ENCODE peak calls at places on chromosomes 2 and 18, in five cellular contexts. K, V, D, G and U are unnamed samples.

GRCh38 chr2:217734999-217735398 is 267.8 kb downstream of the TNS1 start:
- DNase-seq in K (no peak), V (no peak), D (no peak), G (no peak), U (no peak)

GRCh38 chr2:241935314-241935713 is 65.8 kb downstream of the RTP5 start:
- DNase-seq in K (peak), V (no peak), D (no peak), G (no peak), U (no peak)

GRCh38 chr2:174965551-174965950 is 39.6 kb downstream of the CHN1 start:
- DNase-seq in K (no peak), V (no peak), D (no peak), G (no peak), U (no peak)

GRCh38 chr2:222827417-222827816 is 33.4 kb upstream of the ACSL3 start:
- DNase-seq in K (no peak), V (no peak), D (no peak), G (no peak), U (no peak)

GRCh38 chr2:169172076-169172735 is 102.8 kb downstream of the DHRS9 start:
- DNase-seq in K (peak), V (no peak), D (no peak), G (no peak), U (no peak)

GRCh38 chr18:22378672-22379282 is 38.9 kb downstream of the CTAGE1 start:
- DNase-seq in K (peak), V (peak), D (no peak), G (no peak), U (no peak)

GRCh38 chr2:105438104-105438929 is 39.5 kb upstream of the FHL2 start:
- DNase-seq in K (no peak), V (peak), D (no peak), G (no peak), U (no peak)

GRCh38 chr2:12424219-12424618 is 292.5 kb upstream of the TRIB2 start:
- DNase-seq in K (peak), V (no peak), D (no peak), G (no peak), U (no peak)

GRCh38 chr2:63792523-63792922 is 49.2 kb upstream of the UGP2 start:
- DNase-seq in K (peak), V (no peak), D (peak), G (no peak), U (no peak)

GRCh38 chr2:191051825-191052778 is 38.1 kb upstream of the STAT1 start:
- DNase-seq in K (peak), V (no peak), D (no peak), G (no peak), U (no peak)

GRCh38 chr2:18345848-18346247 is 214.6 kb downstream of the RDH14 start:
- DNase-seq in K (peak), V (no peak), D (peak), G (no peak), U (no peak)

GRCh38 chr2:16664052-16664731 is 1.4 kb downstream of the CYRIA start:
- DNase-seq in K (peak), V (peak), D (no peak), G (no peak), U (peak)

GRCh38 chr18:48955528-48956261 is 4.9 kb upstream of the SMAD7 start:
- DNase-seq in K (peak), V (peak), D (peak), G (no peak), U (no peak)

GRCh38 chr18:59478591-59478990 is 119.5 kb upstream of the LMAN1 start:
- DNase-seq in K (no peak), V (no peak), D (no peak), G (no peak), U (no peak)

GRCh38 chr2:180033993-180034894 is 27.1 kb upstream of the CWC22 start:
- DNase-seq in K (no peak), V (no peak), D (peak), G (no peak), U (no peak)

GRCh38 chr2:46305177-46305576 is 8.0 kb downstream of the EPAS1 start:
- DNase-seq in K (no peak), V (no peak), D (no peak), G (no peak), U (no peak)

GRCh38 chr2:84129018-84129417 is 330.1 kb downstream of the SUCLG1 start:
- DNase-seq in K (no peak), V (no peak), D (no peak), G (no peak), U (no peak)

GRCh38 chr18:13437801-13438506 is 219.4 kb downstream of the LDLRAD4 start:
- DNase-seq in K (no peak), V (no peak), D (no peak), G (peak), U (no peak)

GRCh38 chr2:213065583-213066444 is 85.6 kb downstream of the IKZF2 start:
- DNase-seq in K (peak), V (peak), D (no peak), G (no peak), U (no peak)

GRCh38 chr2:150063432-150063889 is 424.0 kb downstream of the RND3 start:
- DNase-seq in K (peak), V (no peak), D (no peak), G (no peak), U (no peak)

GRCh38 chr2:8580316-8581047 is 101.4 kb upstream of the ID2 start:
- DNase-seq in K (no peak), V (no peak), D (no peak), G (no peak), U (no peak)
- H3K4me3 ChIP-seq in K (no peak), V (no peak), D (no peak), G (no peak), U (no peak)

DNA sequence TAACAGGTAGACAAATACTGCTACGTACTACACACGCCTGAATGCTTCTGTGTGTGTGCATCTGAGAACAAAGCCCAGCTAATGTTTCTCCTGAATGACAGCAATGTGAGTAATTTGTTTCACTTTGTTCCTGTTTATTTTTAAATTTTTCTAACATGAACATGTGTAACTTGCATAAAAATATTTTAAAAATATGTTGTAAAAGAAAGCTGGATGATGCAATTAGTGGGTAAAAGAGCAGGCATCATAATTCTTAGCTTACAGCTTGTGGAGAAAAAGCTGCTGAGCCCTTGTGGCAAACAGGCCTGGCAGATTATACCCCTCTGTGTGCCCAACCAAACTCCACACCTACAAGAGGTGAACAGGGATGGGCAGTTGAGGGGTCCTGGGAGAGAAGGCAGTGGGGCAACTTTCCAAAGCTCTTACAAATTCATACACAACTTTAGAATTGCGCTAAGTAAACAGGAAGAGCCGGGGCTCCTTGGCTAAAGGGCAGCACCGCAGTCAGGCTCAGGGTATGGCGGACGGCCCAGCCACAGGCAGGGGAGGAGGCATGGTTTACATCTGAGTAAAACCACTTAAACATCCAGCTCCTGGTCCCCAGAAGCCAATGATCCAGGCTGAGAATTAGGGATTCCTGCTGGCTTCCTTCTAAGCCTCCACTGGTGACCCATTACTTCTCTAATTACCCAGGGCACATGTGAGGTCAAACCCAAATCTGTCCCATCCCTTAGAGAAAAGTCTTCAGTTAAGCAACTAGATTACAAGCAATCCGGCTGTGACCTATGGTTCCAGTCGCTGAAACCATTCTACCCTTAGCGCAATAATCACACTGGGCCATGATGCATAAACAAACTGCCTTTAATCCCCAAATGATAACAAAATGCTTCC is 14.0 kb downstream of the PXDN start:
- DNase-seq in K (peak), V (peak), D (peak), G (no peak), U (no peak)
- H3K4me3 ChIP-seq in K (peak), V (no peak), D (peak), G (no peak), U (no peak)

GRCh38 chr2:38099096-38099997 is 23.4 kb upstream of the CYP1B1 start:
- DNase-seq in K (no peak), V (no peak), D (no peak), G (no peak), U (no peak)
- H3K4me3 ChIP-seq in K (peak), V (no peak), D (peak), G (no peak), U (no peak)

GRCh38 chr2:11132036-11132671 is 23.1 kb upstream of the SLC66A3 start:
- DNase-seq in K (no peak), V (no peak), D (no peak), G (no peak), U (no peak)
- H3K4me3 ChIP-seq in K (peak), V (no peak), D (peak), G (peak), U (no peak)

GRCh38 chr2:3115301-3116042 is 262.1 kb downstream of the EIPR1 start:
- DNase-seq in K (no peak), V (no peak), D (no peak), G (no peak), U (no peak)

GRCh38 chr2:3116371-3116770 is 261.2 kb downstream of the EIPR1 start:
- DNase-seq in K (no peak), V (no peak), D (no peak), G (no peak), U (no peak)

GRCh38 chr2:3113122-3113521 is 264.5 kb downstream of the EIPR1 start:
- DNase-seq in K (no peak), V (no peak), D (no peak), G (no peak), U (no peak)

GRCh38 chr2:3113769-3114168 is 263.8 kb downstream of the EIPR1 start:
- DNase-seq in K (no peak), V (no peak), D (no peak), G (no peak), U (no peak)

GRCh38 chr2:3114406-3115185 is 263.0 kb downstream of the EIPR1 start:
- DNase-seq in K (no peak), V (no peak), D (no peak), G (no peak), U (no peak)
- H3K4me3 ChIP-seq in K (no peak), V (no peak), D (no peak), G (no peak), U (no peak)

GRCh38 chr2:165795011-165795410 is 964 bp upstream of the GALNT3 start:
- DNase-seq in K (peak), V (no peak), D (no peak), G (no peak), U (no peak)

GRCh38 chr2:165793779-165794519 is at the start of gene GALNT3:
- DNase-seq in K (peak), V (peak), D (peak), G (no peak), U (no peak)

GRCh38 chr2:165796819-165797530 is 2.9 kb upstream of the GALNT3 start:
- DNase-seq in K (no peak), V (no peak), D (no peak), G (no peak), U (no peak)

GRCh38 chr2:165794520-165794882 is 454 bp upstream of the GALNT3 start:
- DNase-seq in K (peak), V (peak), D (peak), G (peak), U (peak)

DNA sequence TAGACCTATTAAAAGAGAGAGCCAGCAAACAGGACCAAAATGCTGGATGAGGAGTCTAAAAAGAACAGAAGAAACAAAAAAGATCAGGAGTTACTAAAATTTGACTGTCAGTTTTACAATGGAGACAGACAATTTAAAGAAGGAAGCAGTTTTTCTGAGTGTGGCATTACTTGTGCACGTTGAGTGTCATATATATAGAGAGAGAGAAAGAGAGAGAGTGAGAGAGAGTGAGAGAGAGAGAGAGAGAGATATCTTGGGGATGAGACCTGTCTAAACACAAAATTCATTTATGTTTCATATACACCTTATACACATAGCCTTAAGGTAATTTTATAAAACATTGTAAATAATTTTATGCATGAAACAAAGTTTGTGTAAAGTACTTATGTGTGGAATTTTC is 2.1 kb upstream of the GALNT3 start:
- DNase-seq in K (no peak), V (no peak), D (no peak), G (no peak), U (no peak)
- H3K4me3 ChIP-seq in K (no peak), V (no peak), D (no peak), G (no peak), U (no peak)

GRCh38 chr2:134218928-134219707 is 34.8 kb upstream of the MGAT5 start:
- DNase-seq in K (no peak), V (no peak), D (no peak), G (peak), U (peak)
- H3K4me3 ChIP-seq in K (no peak), V (no peak), D (no peak), G (no peak), U (no peak)

GRCh38 chr2:219713110-219713509 is 85.7 kb downstream of the SLC4A3 start:
- DNase-seq in K (peak), V (no peak), D (no peak), G (no peak), U (no peak)
- H3K4me3 ChIP-seq in K (no peak), V (no peak), D (no peak), G (no peak), U (no peak)

GRCh38 chr2:74119912-74120825 is 27.5 kb downstream of the BOLA3 start:
- DNase-seq in K (peak), V (peak), D (peak), G (peak), U (peak)

DNA sequence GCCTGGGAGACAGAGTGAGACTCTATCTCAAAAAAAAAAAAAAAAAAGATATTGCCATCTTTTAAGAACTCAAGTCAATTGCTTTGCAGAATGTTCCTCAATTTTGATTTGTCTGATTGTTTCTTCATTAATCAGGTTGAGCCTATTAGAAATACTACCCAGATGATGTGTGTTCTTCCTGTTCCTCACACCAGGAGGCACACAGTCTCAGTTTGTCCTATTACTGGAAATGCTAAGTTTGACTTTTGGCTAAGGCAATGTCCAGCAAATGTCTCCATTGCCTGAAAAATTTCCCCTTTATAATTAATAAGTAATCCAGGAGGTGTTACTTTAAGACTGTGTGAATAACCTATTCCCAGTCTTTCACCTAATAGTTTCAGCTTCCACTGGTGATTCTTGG is 28.4 kb downstream of the BOLA3 start:
- DNase-seq in K (peak), V (no peak), D (no peak), G (no peak), U (no peak)
- H3K4me3 ChIP-seq in K (peak), V (no peak), D (peak), G (no peak), U (peak)

DNA sequence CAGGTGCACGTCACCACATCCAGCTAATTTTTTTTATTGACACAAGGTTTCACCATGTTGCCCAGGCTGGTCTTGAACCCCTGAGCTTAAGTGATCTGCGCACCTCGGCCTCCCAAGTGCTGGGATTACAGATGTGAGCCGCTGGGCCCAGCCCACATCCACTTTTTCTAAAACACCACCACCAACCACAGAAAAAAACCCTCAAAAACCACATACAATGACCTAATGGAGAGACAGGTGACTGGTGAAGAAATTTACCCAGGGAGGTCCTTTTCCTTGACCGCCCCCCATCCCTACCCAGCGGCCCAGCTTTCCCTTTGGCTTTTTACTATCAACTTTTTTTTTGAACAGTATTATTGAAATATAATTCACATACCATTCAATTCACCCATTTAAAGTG is 47.9 kb downstream of the CACNB4 start:
- DNase-seq in K (no peak), V (no peak), D (no peak), G (no peak), U (peak)
- H3K4me3 ChIP-seq in K (no peak), V (no peak), D (no peak), G (no peak), U (no peak)